ENCODE peak calls at places on chromosome 6, in four cellular contexts. One of them, this sample, is unnamed.

GRCh38 chr6:25173232-25173631 is 105.9 kb upstream of the CARMIL1 start:
- DNase-seq in spleen: no peak
- DNase-seq in cardiac fibroblast: peak; percentile 34
- DNase-seq in endodermal cell: no peak
- DNase-seq in this sample: no peak

GRCh38 chr6:114342826-114343781 is at the start of gene HS3ST5:
- DNase-seq in spleen: peak; percentile 72
- DNase-seq in endodermal cell: peak; percentile 95
- DNase-seq in cardiac fibroblast: peak; percentile 7
- DNase-seq in this sample: no peak

GRCh38 chr6:40356242-40356910 is 230.8 kb downstream of the LRFN2 start:
- DNase-seq in cardiac fibroblast: no peak
- DNase-seq in endodermal cell: peak; percentile 22
- DNase-seq in spleen: no peak
- DNase-seq in this sample: peak; percentile 49

GRCh38 chr6:52019092-52019491 is 68.3 kb downstream of the PKHD1 start:
- DNase-seq in endodermal cell: no peak
- DNase-seq in cardiac fibroblast: no peak
- DNase-seq in spleen: no peak
- DNase-seq in this sample: no peak

GRCh38 chr6:127980996-127981395 is 80.1 kb upstream of the THEMIS start:
- DNase-seq in cardiac fibroblast: no peak
- DNase-seq in spleen: no peak
- DNase-seq in endodermal cell: no peak
- DNase-seq in this sample: no peak

GRCh38 chr6:11509471-11509870 is 28.1 kb upstream of the TMEM170B start:
- DNase-seq in spleen: no peak
- DNase-seq in cardiac fibroblast: no peak
- DNase-seq in endodermal cell: no peak
- DNase-seq in this sample: no peak

GRCh38 chr6:84166395-84166794 is 61.0 kb downstream of the CEP162 start:
- DNase-seq in spleen: no peak
- DNase-seq in cardiac fibroblast: no peak
- DNase-seq in endodermal cell: no peak
- DNase-seq in this sample: no peak

GRCh38 chr6:1834231-1834630 is 224.5 kb downstream of the FOXC1 start:
- DNase-seq in endodermal cell: no peak
- DNase-seq in cardiac fibroblast: no peak
- DNase-seq in spleen: no peak
- DNase-seq in this sample: no peak

GRCh38 chr6:2518029-2518428 is 232.7 kb downstream of the MYLK4 start:
- DNase-seq in spleen: no peak
- DNase-seq in cardiac fibroblast: no peak
- DNase-seq in endodermal cell: no peak
- DNase-seq in this sample: no peak

GRCh38 chr6:100663219-100663863 is 198.6 kb upstream of the SIM1 start:
- DNase-seq in spleen: no peak
- DNase-seq in cardiac fibroblast: peak; percentile 89
- DNase-seq in endodermal cell: no peak
- DNase-seq in this sample: peak; percentile 77

GRCh38 chr6:12911387-12911960 is 194.9 kb downstream of the PHACTR1 start:
- DNase-seq in spleen: no peak
- DNase-seq in cardiac fibroblast: peak; percentile 57
- DNase-seq in endodermal cell: no peak
- DNase-seq in this sample: peak; percentile 63

GRCh38 chr6:13354331-13355042 is 26.1 kb upstream of the TBC1D7 start:
- DNase-seq in endodermal cell: no peak
- DNase-seq in spleen: no peak
- DNase-seq in cardiac fibroblast: peak; percentile 82
- DNase-seq in this sample: peak; percentile 81

GRCh38 chr6:34459899-34460593 is 5.8 kb upstream of the PACSIN1 start:
- DNase-seq in cardiac fibroblast: peak; percentile 80
- DNase-seq in endodermal cell: peak; percentile 86
- DNase-seq in spleen: peak; percentile 33
- DNase-seq in this sample: peak; percentile 42

GRCh38 chr6:151044465-151045441 is 179.3 kb downstream of the MTHFD1L start:
- DNase-seq in cardiac fibroblast: peak; percentile 96
- DNase-seq in spleen: peak; percentile 66
- DNase-seq in endodermal cell: peak; percentile 59
- DNase-seq in this sample: peak; percentile 37

GRCh38 chr6:12324096-12324495 is 33.9 kb downstream of the EDN1 start:
- DNase-seq in endodermal cell: peak; percentile 61
- DNase-seq in spleen: no peak
- DNase-seq in cardiac fibroblast: peak; percentile 97
- DNase-seq in this sample: peak; percentile 58

GRCh38 chr6:105879902-105880547 is 206.1 kb upstream of the PRDM1 start:
- DNase-seq in spleen: peak; percentile 80
- DNase-seq in cardiac fibroblast: no peak
- DNase-seq in endodermal cell: no peak
- DNase-seq in this sample: no peak

GRCh38 chr6:136783495-136784270 is 8.6 kb downstream of the MAP3K5 start:
- DNase-seq in cardiac fibroblast: no peak
- DNase-seq in spleen: peak; percentile 88
- DNase-seq in endodermal cell: no peak
- DNase-seq in this sample: no peak

GRCh38 chr6:37965964-37966676 is 146.6 kb downstream of the ZFAND3 start:
- DNase-seq in spleen: no peak
- DNase-seq in endodermal cell: no peak
- DNase-seq in cardiac fibroblast: peak; percentile 86
- DNase-seq in this sample: peak; percentile 58

GRCh38 chr6:30914854-30915590 is 984 bp downstream of the VARS2 start:
- DNase-seq in cardiac fibroblast: peak; percentile 2
- DNase-seq in spleen: no peak
- DNase-seq in endodermal cell: no peak
- DNase-seq in this sample: no peak

GRCh38 chr6:5499644-5500306 is 238.5 kb downstream of the FARS2 start:
- DNase-seq in spleen: no peak
- DNase-seq in cardiac fibroblast: peak; percentile 77
- DNase-seq in endodermal cell: no peak
- DNase-seq in this sample: peak; percentile 40

GRCh38 chr6:30544666-30545272 is 11.5 kb downstream of the GNL1 start:
- DNase-seq in cardiac fibroblast: peak; percentile 81
- DNase-seq in spleen: no peak
- DNase-seq in endodermal cell: peak; percentile 42
- DNase-seq in this sample: peak; percentile 70

GRCh38 chr6:134047673-134048072 is 4.8 kb downstream of the SLC2A12 start:
- DNase-seq in endodermal cell: peak; percentile 45
- DNase-seq in spleen: no peak
- DNase-seq in cardiac fibroblast: no peak
- DNase-seq in this sample: no peak

GRCh38 chr6:133430530-133430929 is 189.4 kb downstream of the EYA4 start:
- DNase-seq in endodermal cell: no peak
- DNase-seq in spleen: no peak
- DNase-seq in cardiac fibroblast: no peak
- DNase-seq in this sample: no peak

GRCh38 chr6:41713161-41713649 is 22.2 kb downstream of the TFEB start:
- DNase-seq in endodermal cell: no peak
- DNase-seq in spleen: no peak
- DNase-seq in cardiac fibroblast: peak; percentile 57
- DNase-seq in this sample: no peak

GRCh38 chr6:16742116-16742515 is 19.1 kb downstream of the ATXN1 start:
- DNase-seq in spleen: no peak
- DNase-seq in endodermal cell: no peak
- DNase-seq in cardiac fibroblast: no peak
- DNase-seq in this sample: peak; percentile 39

GRCh38 chr6:147283460-147283859 is 79.2 kb downstream of the STXBP5 start:
- DNase-seq in cardiac fibroblast: peak; percentile 34
- DNase-seq in spleen: no peak
- DNase-seq in endodermal cell: no peak
- DNase-seq in this sample: peak; percentile 73

GRCh38 chr6:16243055-16243454 is 4.7 kb downstream of the GMPR start:
- DNase-seq in endodermal cell: no peak
- DNase-seq in spleen: no peak
- DNase-seq in cardiac fibroblast: peak; percentile 86
- DNase-seq in this sample: peak; percentile 42

GRCh38 chr6:18748314-18748713 is 361.2 kb downstream of the RNF144B start:
- DNase-seq in cardiac fibroblast: no peak
- DNase-seq in endodermal cell: peak; percentile 59
- DNase-seq in spleen: no peak
- DNase-seq in this sample: no peak

GRCh38 chr6:70707893-70708292 is 40.2 kb downstream of the SMAP1 start:
- DNase-seq in endodermal cell: no peak
- DNase-seq in spleen: no peak
- DNase-seq in cardiac fibroblast: no peak
- DNase-seq in this sample: no peak

GRCh38 chr6:54697423-54697822 is 149.1 kb upstream of the FAM83B start:
- DNase-seq in spleen: no peak
- DNase-seq in cardiac fibroblast: peak; percentile 15
- DNase-seq in endodermal cell: no peak
- DNase-seq in this sample: peak; percentile 50

GRCh38 chr6:134680433-134680832 is 269.5 kb downstream of the ALDH8A1 start:
- DNase-seq in endodermal cell: no peak
- DNase-seq in spleen: no peak
- DNase-seq in cardiac fibroblast: no peak
- DNase-seq in this sample: no peak

GRCh38 chr6:136173519-136174507 is 76.3 kb downstream of the MTFR2 start:
- DNase-seq in cardiac fibroblast: peak; percentile 76
- DNase-seq in endodermal cell: no peak
- DNase-seq in spleen: no peak
- DNase-seq in this sample: no peak

DNA sequence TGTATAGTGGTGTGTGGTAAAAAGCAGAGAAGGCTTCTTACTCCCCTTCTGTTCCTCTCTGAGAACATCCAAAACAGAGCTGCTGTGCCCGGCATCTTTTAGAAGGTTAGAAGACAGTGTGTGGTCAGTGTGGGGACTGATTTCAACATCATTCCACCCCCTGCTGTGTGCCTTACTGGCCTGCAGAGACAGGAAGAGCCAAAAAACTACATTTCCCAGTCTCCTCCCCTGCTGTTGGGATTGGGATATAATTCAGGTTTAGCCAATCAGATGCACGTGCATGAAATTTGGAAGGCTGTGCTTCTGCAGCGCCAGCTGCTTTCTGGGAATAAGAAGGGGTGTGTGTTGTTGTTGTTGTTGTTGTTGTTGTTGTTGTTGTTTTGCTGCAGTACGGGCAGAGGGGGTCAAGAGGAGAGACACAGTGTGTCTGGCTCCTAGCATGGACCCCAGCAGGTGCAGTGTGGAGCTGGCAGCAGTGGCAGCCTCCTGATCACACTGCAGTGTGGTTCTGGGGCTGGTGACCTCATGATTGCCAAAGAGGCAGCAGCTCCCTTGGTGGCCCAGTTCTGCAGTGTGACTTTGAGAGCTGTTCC is 74.7 kb downstream of the MRPL14 start:
- DNase-seq in cardiac fibroblast: peak; percentile 85
- DNase-seq in endodermal cell: peak; percentile 75
- DNase-seq in spleen: peak; percentile 51
- DNase-seq in this sample: peak; percentile 87
- TF ChIP-seq CTCF in cardiac fibroblast: peak; percentile 28
- TF ChIP-seq CTCF in endodermal cell: no peak
- TF ChIP-seq CTCF in spleen: no peak
- TF ChIP-seq CTCF in this sample: peak; percentile 26

DNA sequence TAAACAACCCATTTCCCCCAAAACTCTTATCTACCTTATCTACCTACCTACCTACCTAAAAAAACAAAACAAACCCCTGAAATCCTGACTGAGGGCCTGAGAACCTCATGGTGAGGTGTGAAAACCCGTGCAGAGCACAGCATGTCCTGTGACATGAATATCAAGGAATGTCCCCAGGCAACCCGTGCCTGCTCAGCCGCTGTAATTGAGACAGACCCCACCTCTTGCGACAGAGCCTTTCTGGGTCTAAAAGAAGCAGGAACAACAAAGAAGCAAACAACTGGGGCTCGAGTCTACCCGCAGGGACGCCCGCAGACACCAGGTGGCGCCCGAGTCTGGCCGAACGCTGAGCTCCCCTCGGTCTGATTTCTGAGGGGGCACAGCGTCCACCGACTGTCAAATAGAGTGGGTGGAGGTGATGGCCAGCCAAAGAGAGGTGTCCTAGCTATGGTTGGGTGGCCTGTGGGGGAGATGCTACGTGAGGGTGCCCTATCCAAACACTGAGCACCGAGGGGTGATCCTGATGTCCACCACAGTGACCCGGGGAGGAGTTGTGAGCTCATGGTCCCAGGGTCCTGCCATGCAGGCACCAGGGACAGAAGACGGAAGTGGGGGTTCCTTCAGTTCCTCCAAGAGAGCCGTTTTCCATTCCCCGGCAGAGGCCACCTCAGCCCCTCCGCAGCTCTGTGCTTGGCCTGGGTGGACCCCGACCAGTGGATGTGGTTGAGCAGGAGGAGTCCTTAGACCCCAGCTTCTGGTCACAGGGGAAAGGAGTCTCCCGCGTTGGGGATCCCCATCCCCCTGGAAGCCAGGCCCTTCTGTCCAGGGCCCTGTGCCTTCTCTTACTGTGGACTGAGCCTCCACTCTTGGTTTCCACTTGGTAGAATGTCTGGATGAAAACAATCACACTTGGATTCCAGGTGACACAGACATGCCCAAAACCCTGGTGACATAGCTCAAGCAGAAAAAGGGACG is 268.1 kb downstream of the CDC5L start:
- DNase-seq in spleen: peak; percentile 90
- DNase-seq in endodermal cell: peak; percentile 99
- DNase-seq in cardiac fibroblast: peak; percentile 85
- DNase-seq in this sample: peak; percentile 80
- H3K4me3 ChIP-seq in spleen: no peak overlapping the region
- H3K4me3 ChIP-seq in endodermal cell: no peak overlapping the region
- H3K4me3 ChIP-seq in cardiac fibroblast: no peak overlapping the region
- H3K4me3 ChIP-seq in this sample: no peak overlapping the region

GRCh38 chr6:66926060-66926459 is 1219.0 kb upstream of the EYS start:
- DNase-seq in cardiac fibroblast: peak; percentile 66
- DNase-seq in endodermal cell: no peak
- DNase-seq in spleen: no peak
- DNase-seq in this sample: no peak
- TF ChIP-seq CTCF in cardiac fibroblast: peak; percentile 13
- TF ChIP-seq CTCF in endodermal cell: peak; percentile 57
- TF ChIP-seq CTCF in spleen: no peak
- TF ChIP-seq CTCF in this sample: no peak

GRCh38 chr6:108666656-108667260 is 106.0 kb downstream of the FOXO3 start:
- DNase-seq in spleen: no peak
- DNase-seq in endodermal cell: no peak
- DNase-seq in cardiac fibroblast: no peak
- DNase-seq in this sample: no peak
- H3K4me3 ChIP-seq in spleen: no peak overlapping the region
- H3K4me3 ChIP-seq in endodermal cell: no peak overlapping the region
- H3K4me3 ChIP-seq in cardiac fibroblast: no peak overlapping the region
- H3K4me3 ChIP-seq in this sample: no peak overlapping the region

GRCh38 chr6:131519670-131520436 is 53.2 kb upstream of the ARG1 start:
- DNase-seq in spleen: no peak
- DNase-seq in cardiac fibroblast: peak; percentile 62
- DNase-seq in endodermal cell: peak; percentile 82
- DNase-seq in this sample: peak; percentile 50
- TF ChIP-seq CTCF in spleen: peak; percentile 64
- TF ChIP-seq CTCF in cardiac fibroblast: peak; percentile 76
- TF ChIP-seq CTCF in endodermal cell: peak; percentile 82
- TF ChIP-seq CTCF in this sample: peak; percentile 76